ENCODE peak calls at places on chromosomes 13 and 19, in six cellular contexts. M is brain microvascular endothelial cell; G is heart left ventricle; E is body of pancreas; P is RWPE2; Z is CD8-positive, alpha-beta T cell. R is an unnamed sample.

GRCh38 chr13:56501750-56502149 is 639.0 kb upstream of the PRR20A start:
- DNase-seq in P (no peak), E (no peak), G (no peak), Z (no peak), M (no peak), R (peak; percentile 58)

GRCh38 chr19:1307320-1307719 is 21.6 kb downstream of the EFNA2 start:
- DNase-seq in M (no peak), Z (no peak), E (no peak), G (no peak), P (peak; percentile 53), R (no peak)

GRCh38 chr19:33368074-33368864 is 5.2 kb upstream of the CEBPG start:
- DNase-seq in G (no peak), P (no peak), E (no peak), Z (no peak), M (peak; percentile 36), R (peak; percentile 94)

GRCh38 chr13:97058417-97058816 is 64.1 kb upstream of the OXGR1 start:
- DNase-seq in E (no peak), G (no peak), Z (no peak), P (no peak), M (no peak), R (no peak)

GRCh38 chr13:102846261-102847015 is 606 bp downstream of the ERCC5 start:
- DNase-seq in E (peak; percentile 52), Z (peak; percentile 11), G (peak; percentile 28), M (peak; percentile 39), P (no peak), R (peak; percentile 59)

GRCh38 chr19:56162258-56162657 is 13.6 kb upstream of the GALP start:
- DNase-seq in Z (no peak), M (peak; percentile 75), P (no peak), E (no peak), G (no peak), R (no peak)

GRCh38 chr19:45455707-45456499 is 11.9 kb upstream of the FOSB start:
- DNase-seq in M (peak; percentile 99), Z (peak; percentile 45), G (peak; percentile 97), E (peak; percentile 98), P (peak; percentile 98), R (peak; percentile 99)

GRCh38 chr13:114151565-114152284 is 19.3 kb upstream of the RASA3 start:
- DNase-seq in M (no peak), P (peak; percentile 81), G (peak; percentile 49), E (no peak), Z (no peak), R (peak; percentile 94)

GRCh38 chr13:48506092-48506701 is 26.7 kb downstream of the RCBTB2 start:
- DNase-seq in Z (no peak), G (no peak), M (no peak), P (no peak), E (no peak), R (no peak)
- H3K4me3 ChIP-seq in Z (no peak overlapping the region), G (peak overlapping the region; percentile 19), M (no peak overlapping the region), P (no peak overlapping the region), E (no peak overlapping the region), R (no peak overlapping the region)

GRCh38 chr19:48899781-48900476 is at the start of gene NUCB1:
- DNase-seq in G (peak; percentile 99), E (peak; percentile 99), M (peak; percentile 99), P (peak; percentile 96), Z (peak; percentile 96), R (peak; percentile 99)
- TF ChIP-seq CTCF in G (peak; percentile 50), E (peak; percentile 42), M (peak; percentile 52), P (peak; percentile 30), Z (no peak), R (peak; percentile 32)

GRCh38 chr13:42906257-42906656 is 85.8 kb downstream of the EPSTI1 start:
- DNase-seq in E (no peak), P (no peak), Z (no peak), G (no peak), M (no peak), R (peak; percentile 69)

GRCh38 chr13:42907745-42908144 is 84.3 kb downstream of the EPSTI1 start:
- DNase-seq in M (no peak), G (no peak), Z (no peak), P (no peak), E (no peak), R (no peak)

DNA sequence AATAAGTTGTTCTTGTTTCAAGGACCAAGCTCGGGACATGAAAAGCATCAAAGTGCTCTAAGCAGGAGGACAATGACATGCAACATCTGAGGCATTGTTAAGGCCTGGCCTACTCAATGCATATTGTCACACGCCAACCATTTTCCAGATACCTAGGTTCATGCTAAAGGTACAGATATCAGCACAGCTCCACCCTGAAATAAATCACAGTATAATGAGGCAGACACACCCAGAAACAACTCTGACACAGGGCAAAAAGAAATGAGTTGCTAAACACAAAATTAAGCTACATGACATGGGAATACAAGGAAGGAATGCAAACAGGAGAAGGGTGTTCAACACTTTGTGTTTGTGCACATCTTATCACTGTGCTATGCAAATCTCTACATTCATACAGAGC is 86.5 kb downstream of the EPSTI1 start:
- DNase-seq in Z (no peak), M (no peak), P (no peak), E (no peak), G (no peak), R (no peak)
- H3K4me3 ChIP-seq in Z (no peak overlapping the region), M (no peak overlapping the region), P (no peak overlapping the region), E (no peak overlapping the region), G (no peak overlapping the region), R (no peak overlapping the region)

GRCh38 chr13:110306340-110306959 is 507 bp downstream of the COL4A1 start:
- DNase-seq in M (no peak), E (no peak), G (no peak), Z (no peak), P (no peak), R (no peak)
- TF ChIP-seq CTCF in M (peak; percentile 13), E (no peak), G (no peak), Z (no peak), P (no peak), R (no peak)

DNA sequence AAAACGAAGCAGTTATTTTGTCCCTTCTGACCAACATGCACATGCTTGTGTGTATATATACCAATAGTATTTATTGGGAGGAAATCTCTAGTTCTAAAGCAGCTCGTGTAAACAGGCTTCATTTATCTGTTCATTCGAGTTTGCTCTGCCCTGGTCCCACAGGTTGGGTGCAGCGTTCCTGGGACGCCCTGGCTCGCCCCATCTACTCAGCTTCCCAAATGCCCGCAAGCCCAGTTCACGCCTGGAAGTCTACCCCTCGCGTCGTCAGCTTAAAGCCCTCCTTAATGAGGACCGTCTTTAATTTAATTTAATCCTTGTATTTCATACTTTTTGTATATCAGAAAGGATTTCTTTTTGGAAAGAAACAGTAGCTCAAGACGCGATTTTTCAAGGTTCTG is 604 bp downstream of the THSD1 start:
- DNase-seq in Z (no peak), P (no peak), M (no peak), E (no peak), G (no peak), R (peak; percentile 35)
- H3K4me3 ChIP-seq in Z (peak overlapping the region; percentile 46), P (peak overlapping the region; percentile 69), M (peak overlapping the region; percentile 66), E (no peak overlapping the region), G (peak overlapping the region; percentile 71), R (peak overlapping the region; percentile 82)

GRCh38 chr13:88005188-88005587 is 334.0 kb downstream of the SLITRK5 start:
- DNase-seq in P (no peak), M (no peak), E (no peak), Z (no peak), G (no peak), R (peak; percentile 16)
- TF ChIP-seq CTCF in P (peak; percentile 10), M (peak; percentile 34), E (no peak), Z (no peak), G (no peak), R (peak; percentile 30)

GRCh38 chr19:38224014-38224862 is at the start of gene DPF1:
- DNase-seq in Z (no peak), G (peak; percentile 60), E (peak; percentile 27), M (peak; percentile 70), P (peak; percentile 88), R (peak; percentile 75)

GRCh38 chr19:38228491-38229439 is 4.7 kb upstream of the DPF1 start:
- DNase-seq in E (no peak), Z (no peak), M (no peak), P (no peak), G (no peak), R (no peak)

GRCh38 chr19:38227272-38228004 is 3.4 kb upstream of the DPF1 start:
- DNase-seq in M (no peak), Z (no peak), E (no peak), P (no peak), G (no peak), R (no peak)

GRCh38 chr19:38229585-38230073 is 5.6 kb upstream of the DPF1 start:
- DNase-seq in M (peak; percentile 60), Z (peak; percentile 18), G (peak; percentile 83), P (peak; percentile 83), E (peak; percentile 57), R (peak; percentile 73)

DNA sequence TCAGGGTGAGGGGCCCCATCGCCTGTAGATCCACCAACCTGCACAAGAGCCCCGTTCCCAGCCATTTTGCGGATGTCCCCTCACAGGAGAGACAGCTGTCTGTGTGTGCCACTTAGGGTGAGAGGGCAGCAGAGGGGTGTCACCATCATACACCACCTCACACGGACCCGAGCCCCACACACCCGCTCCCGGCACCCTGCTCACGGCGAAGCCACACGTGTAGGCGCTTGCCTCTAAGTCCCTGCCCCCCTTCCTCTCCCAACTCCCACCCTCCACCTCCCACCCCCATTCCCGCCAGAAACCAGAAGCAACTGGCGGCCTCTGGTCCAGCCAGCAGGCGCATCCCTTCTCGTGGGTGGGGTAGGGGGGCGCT is 4.0 kb upstream of the DPF1 start:
- DNase-seq in P (no peak), E (no peak), M (no peak), Z (no peak), G (no peak), R (no peak)
- H3K4me3 ChIP-seq in P (no peak overlapping the region), E (no peak overlapping the region), M (no peak overlapping the region), Z (no peak overlapping the region), G (no peak overlapping the region), R (no peak overlapping the region)